ENCODE peak calls at places on chromosomes 1 and 21, in seven cellular contexts. One of them, this sample, is unnamed.

GRCh38 chr1:3161130-3161840 is 92.3 kb downstream of the PRDM16 start:
- DNase-seq in foreskin fibroblast: no peak
- DNase-seq in OCI-LY7: no peak
- DNase-seq in kidney: no peak
- DNase-seq in heart left ventricle: no peak
- DNase-seq in AG04450: no peak
- DNase-seq in HCT116: no peak
- DNase-seq in this sample: no peak

GRCh38 chr1:168050307-168050706 is 86.4 kb downstream of the GPR161 start:
- DNase-seq in foreskin fibroblast: no peak
- DNase-seq in OCI-LY7: no peak
- DNase-seq in kidney: no peak
- DNase-seq in heart left ventricle: no peak
- DNase-seq in AG04450: no peak
- DNase-seq in HCT116: no peak
- DNase-seq in this sample: no peak

GRCh38 chr1:24438423-24438901 is 22.9 kb downstream of the NIPAL3 start:
- DNase-seq in foreskin fibroblast: peak
- DNase-seq in OCI-LY7: no peak
- DNase-seq in kidney: no peak
- DNase-seq in heart left ventricle: peak
- DNase-seq in AG04450: no peak
- DNase-seq in HCT116: no peak
- DNase-seq in this sample: no peak

GRCh38 chr21:22758478-22758877 is 1760.3 kb downstream of the NCAM2 start:
- DNase-seq in foreskin fibroblast: no peak
- DNase-seq in OCI-LY7: no peak
- DNase-seq in kidney: no peak
- DNase-seq in heart left ventricle: no peak
- DNase-seq in AG04450: no peak
- DNase-seq in HCT116: no peak
- DNase-seq in this sample: no peak

GRCh38 chr1:8426996-8427395 is 109.1 kb downstream of the SLC45A1 start:
- DNase-seq in foreskin fibroblast: no peak
- DNase-seq in OCI-LY7: peak
- DNase-seq in kidney: no peak
- DNase-seq in heart left ventricle: no peak
- DNase-seq in AG04450: no peak
- DNase-seq in HCT116: no peak
- DNase-seq in this sample: no peak

GRCh38 chr1:160099716-160100375 is 1.4 kb upstream of the IGSF8 start:
- DNase-seq in foreskin fibroblast: no peak
- DNase-seq in OCI-LY7: no peak
- DNase-seq in kidney: no peak
- DNase-seq in heart left ventricle: no peak
- DNase-seq in AG04450: no peak
- DNase-seq in HCT116: no peak
- DNase-seq in this sample: no peak

GRCh38 chr21:42864286-42864685 is 15.1 kb downstream of the WDR4 start:
- DNase-seq in foreskin fibroblast: no peak
- DNase-seq in OCI-LY7: no peak
- DNase-seq in kidney: peak
- DNase-seq in heart left ventricle: no peak
- DNase-seq in AG04450: no peak
- DNase-seq in HCT116: no peak
- DNase-seq in this sample: no peak

GRCh38 chr1:17128361-17128760 is 9.1 kb upstream of the PADI2 start:
- DNase-seq in foreskin fibroblast: peak
- DNase-seq in OCI-LY7: peak
- DNase-seq in kidney: no peak
- DNase-seq in heart left ventricle: no peak
- DNase-seq in AG04450: peak
- DNase-seq in HCT116: peak
- DNase-seq in this sample: no peak

GRCh38 chr1:233993651-233994050 is 89.2 kb downstream of the SLC35F3 start:
- DNase-seq in foreskin fibroblast: no peak
- DNase-seq in OCI-LY7: no peak
- DNase-seq in kidney: no peak
- DNase-seq in heart left ventricle: no peak
- DNase-seq in AG04450: no peak
- DNase-seq in HCT116: peak
- DNase-seq in this sample: no peak

GRCh38 chr1:91670781-91671180 is 170.1 kb downstream of the CDC7 start:
- DNase-seq in foreskin fibroblast: no peak
- DNase-seq in OCI-LY7: no peak
- DNase-seq in kidney: no peak
- DNase-seq in heart left ventricle: no peak
- DNase-seq in AG04450: no peak
- DNase-seq in HCT116: no peak
- DNase-seq in this sample: no peak

GRCh38 chr1:206068314-206068713 is 15.3 kb downstream of the RHEX start:
- DNase-seq in foreskin fibroblast: no peak
- DNase-seq in OCI-LY7: no peak
- DNase-seq in kidney: no peak
- DNase-seq in heart left ventricle: no peak
- DNase-seq in AG04450: no peak
- DNase-seq in HCT116: no peak
- DNase-seq in this sample: no peak

GRCh38 chr1:70718086-70718630 is 307.1 kb downstream of the CTH start:
- DNase-seq in foreskin fibroblast: no peak
- DNase-seq in OCI-LY7: no peak
- DNase-seq in kidney: no peak
- DNase-seq in heart left ventricle: no peak
- DNase-seq in AG04450: no peak
- DNase-seq in HCT116: no peak
- DNase-seq in this sample: no peak

DNA sequence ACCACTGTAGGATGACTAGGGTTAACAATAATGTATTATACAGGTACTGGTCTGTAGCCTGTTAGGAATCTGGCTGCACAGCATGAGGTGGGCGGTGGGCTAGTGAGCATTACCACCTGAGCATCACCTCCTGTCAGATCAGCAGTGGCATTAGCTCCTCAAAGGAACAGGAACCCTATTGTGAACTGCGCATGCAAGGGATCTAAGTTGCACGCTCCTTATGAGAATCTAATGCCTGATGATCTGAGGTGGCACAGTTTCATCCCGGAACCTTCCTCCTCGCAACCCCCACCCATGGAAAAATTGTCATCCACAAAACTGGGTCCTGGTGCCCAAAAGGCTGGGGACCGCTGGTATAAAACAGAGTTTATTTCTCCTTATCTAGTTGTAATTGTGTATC is 147.6 kb downstream of the FGGY start:
- DNase-seq in foreskin fibroblast: no peak
- DNase-seq in OCI-LY7: no peak
- DNase-seq in kidney: no peak
- DNase-seq in heart left ventricle: no peak
- DNase-seq in AG04450: no peak
- DNase-seq in HCT116: no peak
- DNase-seq in this sample: no peak
- H3K4me3 ChIP-seq in foreskin fibroblast: no peak
- H3K4me3 ChIP-seq in OCI-LY7: no peak
- H3K4me3 ChIP-seq in kidney: no peak
- H3K4me3 ChIP-seq in heart left ventricle: no peak
- H3K4me3 ChIP-seq in AG04450: no peak
- H3K4me3 ChIP-seq in HCT116: no peak
- H3K4me3 ChIP-seq in this sample: no peak

DNA sequence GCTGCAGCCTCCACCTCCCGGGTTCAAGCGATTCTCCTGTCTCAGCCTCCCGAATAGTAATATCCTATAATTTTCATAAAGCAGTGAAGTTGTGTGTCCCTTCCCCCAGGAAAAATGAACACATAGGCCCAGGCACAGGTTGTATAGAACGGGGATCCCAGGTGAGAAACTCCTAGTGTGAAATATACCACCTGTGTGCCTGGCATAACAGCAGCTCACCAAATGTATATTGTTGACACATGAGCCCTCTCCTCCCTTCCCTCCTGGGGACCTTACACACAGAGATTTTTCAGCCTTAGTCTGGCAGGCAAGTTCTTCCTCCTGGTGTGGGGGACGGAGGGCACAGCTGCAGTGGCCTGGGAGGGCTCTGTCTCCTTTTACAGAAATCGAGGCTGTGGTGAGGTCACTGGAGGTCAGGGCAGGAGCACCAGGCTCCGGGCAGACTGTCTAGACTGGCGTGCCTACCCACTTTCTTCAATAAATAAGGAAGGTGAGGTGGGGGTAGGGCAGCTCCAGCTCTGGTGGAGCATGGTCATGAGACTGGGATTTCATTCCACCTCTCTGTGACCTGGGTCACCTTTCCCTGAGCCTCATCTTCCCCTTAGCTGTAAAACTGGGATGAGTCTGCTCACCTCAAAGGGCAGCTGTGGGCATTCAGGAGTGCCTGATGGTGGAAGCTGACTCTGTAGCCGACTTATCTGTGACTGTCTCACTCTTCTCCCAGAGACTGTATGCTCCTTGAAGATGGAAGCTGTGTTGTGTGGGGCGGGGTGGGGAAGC is 14.3 kb downstream of the RCC1 start:
- DNase-seq in foreskin fibroblast: no peak
- DNase-seq in OCI-LY7: no peak
- DNase-seq in kidney: no peak
- DNase-seq in heart left ventricle: no peak
- DNase-seq in AG04450: no peak
- DNase-seq in HCT116: no peak
- DNase-seq in this sample: no peak
- H3K4me3 ChIP-seq in foreskin fibroblast: no peak
- H3K4me3 ChIP-seq in OCI-LY7: peak
- H3K4me3 ChIP-seq in kidney: no peak
- H3K4me3 ChIP-seq in heart left ventricle: no peak
- H3K4me3 ChIP-seq in AG04450: no peak
- H3K4me3 ChIP-seq in HCT116: no peak
- H3K4me3 ChIP-seq in this sample: no peak

DNA sequence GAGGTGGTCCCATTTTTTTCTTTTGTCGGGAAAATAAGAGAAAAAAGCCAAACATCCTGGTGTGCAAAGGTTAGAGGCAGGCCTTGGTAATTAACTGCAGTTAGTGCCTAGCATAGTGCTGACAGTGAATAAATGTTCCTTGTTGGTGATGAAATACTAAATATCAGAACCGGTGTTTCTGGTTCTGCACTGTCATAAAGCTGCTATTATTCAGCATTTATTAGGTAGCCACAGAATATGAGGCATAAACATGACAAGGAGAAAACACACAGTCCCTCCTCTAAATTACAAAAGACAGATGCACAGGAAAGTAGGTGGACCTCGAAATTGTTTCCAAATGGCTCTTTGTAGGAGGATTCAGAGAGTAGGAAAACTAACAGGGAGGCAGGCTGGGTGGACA is 122.0 kb upstream of the ADGRL2 start:
- DNase-seq in foreskin fibroblast: no peak
- DNase-seq in OCI-LY7: no peak
- DNase-seq in kidney: no peak
- DNase-seq in heart left ventricle: no peak
- DNase-seq in AG04450: no peak
- DNase-seq in HCT116: no peak
- DNase-seq in this sample: no peak
- H3K4me3 ChIP-seq in foreskin fibroblast: no peak
- H3K4me3 ChIP-seq in OCI-LY7: no peak
- H3K4me3 ChIP-seq in kidney: no peak
- H3K4me3 ChIP-seq in heart left ventricle: no peak
- H3K4me3 ChIP-seq in AG04450: no peak
- H3K4me3 ChIP-seq in HCT116: no peak
- H3K4me3 ChIP-seq in this sample: no peak

DNA sequence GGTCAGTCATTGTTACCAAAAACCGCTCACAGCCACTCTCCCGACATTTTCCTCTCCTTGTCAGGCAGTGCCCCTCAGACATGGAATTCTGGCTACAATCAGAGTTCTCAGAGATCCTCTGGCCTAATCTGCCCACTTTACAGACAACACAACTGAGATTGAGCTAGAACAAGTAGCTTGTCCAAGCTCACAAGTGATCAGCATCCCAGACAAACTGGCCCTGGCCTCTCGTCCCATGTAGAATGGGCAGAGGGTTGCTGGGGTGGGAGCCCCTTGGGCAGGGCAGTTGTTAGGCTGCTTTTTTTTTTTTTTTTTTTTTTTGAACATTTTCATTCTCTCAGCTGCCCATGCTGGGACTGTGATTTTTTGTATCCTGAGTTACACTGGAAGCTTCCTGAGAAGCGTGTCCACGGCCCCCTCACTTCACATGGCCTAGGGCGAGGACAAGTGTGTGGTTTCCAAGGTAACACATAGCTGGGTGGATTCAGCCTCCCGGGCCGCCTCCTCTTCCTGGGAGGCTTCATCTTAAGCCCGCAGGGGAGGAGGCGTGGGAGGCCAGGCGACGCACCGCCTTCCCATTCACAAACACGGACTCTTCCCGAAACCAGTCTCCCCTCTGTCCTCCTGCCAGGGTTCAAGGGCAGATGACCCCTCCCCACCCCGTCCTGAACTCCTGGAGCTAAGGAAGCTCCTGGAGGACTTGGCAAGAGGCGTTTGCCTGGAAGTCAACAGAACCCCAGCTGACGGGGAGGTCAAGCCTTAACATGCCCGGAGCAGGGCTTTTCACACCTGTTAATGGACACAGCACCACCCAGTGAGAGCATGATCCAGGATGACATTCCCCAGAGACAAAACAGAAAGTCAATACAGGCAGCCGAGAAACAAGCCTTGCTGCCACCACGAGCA is 56.9 kb downstream of the KCNN3 start:
- DNase-seq in foreskin fibroblast: peak
- DNase-seq in OCI-LY7: no peak
- DNase-seq in kidney: peak
- DNase-seq in heart left ventricle: no peak
- DNase-seq in AG04450: no peak
- DNase-seq in HCT116: no peak
- DNase-seq in this sample: no peak
- H3K4me3 ChIP-seq in foreskin fibroblast: no peak
- H3K4me3 ChIP-seq in OCI-LY7: no peak
- H3K4me3 ChIP-seq in kidney: no peak
- H3K4me3 ChIP-seq in heart left ventricle: no peak
- H3K4me3 ChIP-seq in AG04450: no peak
- H3K4me3 ChIP-seq in HCT116: no peak
- H3K4me3 ChIP-seq in this sample: no peak

GRCh38 chr1:229905652-229906051 is 161.4 kb upstream of the GALNT2 start:
- DNase-seq in foreskin fibroblast: no peak
- DNase-seq in OCI-LY7: no peak
- DNase-seq in kidney: no peak
- DNase-seq in heart left ventricle: no peak
- DNase-seq in AG04450: no peak
- DNase-seq in HCT116: no peak
- DNase-seq in this sample: no peak
- H3K4me3 ChIP-seq in foreskin fibroblast: no peak
- H3K4me3 ChIP-seq in OCI-LY7: no peak
- H3K4me3 ChIP-seq in kidney: no peak
- H3K4me3 ChIP-seq in heart left ventricle: no peak
- H3K4me3 ChIP-seq in AG04450: no peak
- H3K4me3 ChIP-seq in HCT116: no peak
- H3K4me3 ChIP-seq in this sample: no peak

DNA sequence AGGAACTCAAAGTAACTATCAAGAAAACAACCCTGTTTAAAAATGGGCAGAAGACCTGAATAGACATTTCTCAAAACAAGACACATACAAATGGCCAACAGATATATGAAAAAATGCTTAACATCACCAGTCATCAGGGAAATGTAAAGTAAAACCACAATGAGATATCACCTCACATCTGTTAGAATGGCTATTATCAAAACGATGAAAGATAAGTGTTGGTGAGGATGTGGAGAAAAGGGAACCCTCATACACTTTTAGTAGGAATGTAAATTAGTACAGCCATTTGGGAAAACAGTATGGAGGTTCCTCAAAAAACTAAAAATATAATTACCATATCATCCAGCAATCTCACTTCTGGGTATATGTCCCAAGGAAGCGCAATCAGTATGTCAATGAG is 3.0 kb downstream of the CTSS start:
- DNase-seq in foreskin fibroblast: no peak
- DNase-seq in OCI-LY7: no peak
- DNase-seq in kidney: no peak
- DNase-seq in heart left ventricle: no peak
- DNase-seq in AG04450: no peak
- DNase-seq in HCT116: no peak
- DNase-seq in this sample: no peak
- H3K4me3 ChIP-seq in foreskin fibroblast: no peak
- H3K4me3 ChIP-seq in OCI-LY7: peak
- H3K4me3 ChIP-seq in kidney: no peak
- H3K4me3 ChIP-seq in heart left ventricle: no peak
- H3K4me3 ChIP-seq in AG04450: no peak
- H3K4me3 ChIP-seq in HCT116: no peak
- H3K4me3 ChIP-seq in this sample: no peak